ENCODE peak calls at places on chromosomes 3 and 15, in eight cellular contexts. F is vagina; W is tibial artery; X is fibroblast of pulmonary artery; A is activated CD8-positive, alpha-beta T cell treated with anti-CD3 and anti-CD28 coated beads for 36 hours; J is cardiac fibroblast; Y is kidney; E is endothelial cell. P is an unnamed sample.
A peak's percentile ranks its signal among the peaks of the same experiment; 100 is the strongest.

GRCh38 chr15:101001796-101002195 is 82.6 kb downstream of the LRRK1 start:
- DNase-seq in F (peak; percentile 37), W (no peak), X (no peak), A (no peak), J (no peak), Y (no peak), E (no peak), P (no peak)

GRCh38 chr15:80991446-80991845 is 1.8 kb upstream of the MESD start:
- DNase-seq in F (no peak), W (peak; percentile 80), X (peak; percentile 72), A (peak; percentile 58), J (peak; percentile 85), Y (no peak), E (no peak), P (peak; percentile 91)

GRCh38 chr3:126417461-126418255 is 22.9 kb downstream of the CFAP100 start:
- DNase-seq in F (no peak), W (peak; percentile 47), X (no peak), A (no peak), J (no peak), Y (no peak), E (no peak), P (peak; percentile 54)

GRCh38 chr15:48641416-48641815 is 4.1 kb downstream of the FBN1 start:
- DNase-seq in F (no peak), W (no peak), X (peak; percentile 62), A (peak; percentile 6), J (peak; percentile 64), Y (no peak), E (no peak), P (peak; percentile 77)

GRCh38 chr15:42133892-42134502 is 22.4 kb downstream of the PLA2G4F start:
- DNase-seq in F (no peak), W (no peak), X (peak; percentile 50), A (peak; percentile 74), J (peak; percentile 47), Y (no peak), E (peak; percentile 86), P (peak; percentile 87)

GRCh38 chr3:178352300-178353021 is 183.8 kb upstream of the KCNMB2 start:
- DNase-seq in F (no peak), W (no peak), X (peak; percentile 93), A (no peak), J (peak; percentile 94), Y (no peak), E (no peak), P (no peak)

GRCh38 chr3:8441969-8442559 is 59.6 kb upstream of the LMCD1 start:
- DNase-seq in F (no peak), W (no peak), X (peak; percentile 86), A (no peak), J (peak; percentile 86), Y (no peak), E (peak; percentile 51), P (peak; percentile 99)

GRCh38 chr15:74845208-74845568 is 2.2 kb upstream of the ULK3 start:
- DNase-seq in F (no peak), W (no peak), X (no peak), A (peak; percentile 76), J (no peak), Y (peak; percentile 68), E (no peak), P (no peak)

GRCh38 chr15:67043939-67044771 is 21.2 kb upstream of the SMAD3 start:
- DNase-seq in F (no peak), W (peak; percentile 70), X (peak; percentile 95), A (no peak), J (peak; percentile 95), Y (no peak), E (peak; percentile 48), P (no peak)

GRCh38 chr3:67689806-67690205 is 35.4 kb upstream of the SUCLG2 start:
- DNase-seq in F (no peak), W (no peak), X (no peak), A (no peak), J (no peak), Y (no peak), E (no peak), P (no peak)

GRCh38 chr15:26939398-26939797 is 31.6 kb upstream of the GABRG3 start:
- DNase-seq in F (no peak), W (no peak), X (no peak), A (no peak), J (no peak), Y (no peak), E (no peak), P (no peak)

GRCh38 chr3:24679429-24679828 is 184.8 kb upstream of the THRB start:
- DNase-seq in F (no peak), W (no peak), X (no peak), A (no peak), J (no peak), Y (no peak), E (no peak), P (no peak)

GRCh38 chr3:77815467-77815866 is 775.6 kb downstream of the ROBO2 start:
- DNase-seq in F (no peak), W (no peak), X (no peak), A (no peak), J (no peak), Y (no peak), E (peak; percentile 33), P (no peak)

GRCh38 chr3:37282996-37283395 is 108.6 kb upstream of the LRRFIP2 start:
- DNase-seq in F (no peak), W (no peak), X (no peak), A (no peak), J (no peak), Y (no peak), E (no peak), P (no peak)

GRCh38 chr3:179266701-179267211 is 15.8 kb upstream of the KCNMB3 start:
- DNase-seq in F (no peak), W (no peak), X (no peak), A (no peak), J (no peak), Y (peak; percentile 66), E (peak; percentile 32), P (no peak)

GRCh38 chr3:195110647-195111321 is 160.2 kb downstream of the XXYLT1 start:
- DNase-seq in F (no peak), W (peak; percentile 67), X (no peak), A (no peak), J (no peak), Y (peak; percentile 84), E (no peak), P (no peak)

GRCh38 chr3:30644615-30645014 is 38.2 kb downstream of the TGFBR2 start:
- DNase-seq in F (no peak), W (no peak), X (peak; percentile 88), A (peak; percentile 81), J (peak; percentile 76), Y (no peak), E (no peak), P (no peak)

GRCh38 chr15:79475312-79475711 is 43.2 kb downstream of the MINAR1 start:
- DNase-seq in F (no peak), W (no peak), X (peak; percentile 11), A (no peak), J (no peak), Y (no peak), E (no peak), P (no peak)

GRCh38 chr15:70249616-70250015 is 151.9 kb upstream of the TLE3 start:
- DNase-seq in F (no peak), W (peak; percentile 16), X (no peak), A (no peak), J (no peak), Y (no peak), E (no peak), P (peak; percentile 75)

GRCh38 chr3:24460974-24461373 is 33.7 kb downstream of the THRB start:
- DNase-seq in F (no peak), W (no peak), X (no peak), A (no peak), J (no peak), Y (no peak), E (no peak), P (no peak)

GRCh38 chr3:146747928-146748327 is 142.8 kb upstream of the PLSCR5 start:
- DNase-seq in F (no peak), W (no peak), X (peak; percentile 71), A (no peak), J (peak; percentile 54), Y (no peak), E (no peak), P (peak; percentile 39)

GRCh38 chr3:130829575-130829947 is 64.3 kb upstream of the ATP2C1 start:
- DNase-seq in F (no peak), W (no peak), X (no peak), A (no peak), J (no peak), Y (no peak), E (no peak), P (no peak)

GRCh38 chr3:42819351-42819965 is 10.2 kb downstream of the ACKR2 start:
- DNase-seq in F (no peak), W (no peak), X (no peak), A (no peak), J (no peak), Y (no peak), E (peak; percentile 48), P (no peak)

GRCh38 chr3:195403841-195404408 is 38.9 kb downstream of the ACAP2 start:
- DNase-seq in F (no peak), W (no peak), X (peak; percentile 37), A (no peak), J (peak; percentile 19), Y (no peak), E (no peak), P (no peak)

GRCh38 chr15:68372291-68372811 is 59.6 kb downstream of the ITGA11 start:
- DNase-seq in F (no peak), W (peak; percentile 59), X (peak; percentile 56), A (no peak), J (peak; percentile 57), Y (peak; percentile 57), E (peak; percentile 45), P (peak; percentile 83)
- TF ChIP-seq CTCF in F (no peak), W (peak; percentile 30), X (peak; percentile 65), A (no peak), J (peak; percentile 62), Y (peak; percentile 20), E (peak; percentile 19), P (peak; percentile 62)

DNA sequence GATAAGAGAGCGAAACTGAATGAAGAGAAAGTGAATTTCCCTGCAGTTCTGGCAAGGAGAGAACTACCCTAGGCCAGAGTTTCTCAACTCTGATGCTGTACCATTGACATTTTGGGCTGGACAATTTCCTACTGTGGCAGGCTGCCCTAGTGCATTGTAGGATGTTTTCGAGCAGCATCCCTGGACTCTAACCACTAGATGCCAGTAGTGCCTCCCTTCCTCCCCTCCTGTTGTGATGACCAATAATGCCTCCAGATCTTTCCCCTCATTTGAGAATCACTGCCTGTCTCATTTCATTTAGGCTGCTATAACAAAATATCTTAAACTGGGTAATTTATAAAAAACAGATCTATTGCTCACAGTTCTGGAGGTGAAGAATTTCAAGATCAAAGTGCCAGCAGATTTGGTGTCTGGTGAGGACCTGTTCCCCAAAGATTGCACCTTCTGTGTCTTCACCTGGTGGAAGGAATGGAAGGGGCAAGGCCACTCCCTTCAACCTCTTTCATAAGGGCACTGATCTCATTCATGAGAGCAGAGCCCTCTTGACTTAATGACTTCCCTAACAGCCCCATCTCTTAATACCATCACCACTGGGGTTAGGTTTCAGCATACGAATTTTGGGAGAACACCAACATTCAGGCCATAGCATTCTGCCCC is 188.9 kb upstream of the MEIS2 start:
- DNase-seq in F (no peak), W (no peak), X (peak; percentile 28), A (no peak), J (peak; percentile 19), Y (no peak), E (peak; percentile 25), P (no peak)
- TF ChIP-seq CTCF in F (no peak), W (no peak), X (peak; percentile 54), A (no peak), J (peak; percentile 36), Y (no peak), E (peak; percentile 33), P (peak; percentile 29)

GRCh38 chr3:72050048-72050632 is 265.2 kb upstream of the PROK2 start:
- DNase-seq in F (no peak), W (no peak), X (no peak), A (no peak), J (no peak), Y (no peak), E (no peak), P (no peak)
- TF ChIP-seq CTCF in F (no peak), W (no peak), X (no peak), A (no peak), J (no peak), Y (no peak), E (no peak), P (no peak)

GRCh38 chr3:119927190-119927589 is 145.3 kb downstream of the NR1I2 start:
- DNase-seq in F (no peak), W (no peak), X (no peak), A (no peak), J (no peak), Y (no peak), E (no peak), P (no peak)
- TF ChIP-seq CTCF in F (no peak), W (no peak), X (no peak), A (no peak), J (no peak), Y (no peak), E (no peak), P (no peak)